ENCODE peak calls at places on chromosome 14, in five cellular contexts. P is neuronal stem cell; N is kidney; J is CD4-positive, alpha-beta memory T cell; F is fibroblast of lung. M is an unnamed sample. For H3K4me1, the result is how much of the 10 kb centered on the place peaks cover.

GRCh38 chr14:57486767-57487379 is 6.8 kb downstream of the CCDC198 start:
- DNase-seq in P (peak), N (no peak), J (no peak), F (peak), M (peak)

GRCh38 chr14:105043656-105044055 is 21.6 kb downstream of the GPR132 start:
- DNase-seq in P (no peak), N (no peak), J (no peak), F (no peak), M (no peak)

GRCh38 chr14:96084796-96085195 is 45.6 kb downstream of the C14orf132 start:
- DNase-seq in P (no peak), N (no peak), J (no peak), F (no peak), M (no peak)

GRCh38 chr14:58536975-58537374 is 100.8 kb upstream of the DACT1 start:
- DNase-seq in P (no peak), N (no peak), J (no peak), F (no peak), M (no peak)

GRCh38 chr14:38866461-38866860 is 236.6 kb downstream of the SEC23A start:
- DNase-seq in P (no peak), N (no peak), J (no peak), F (no peak), M (no peak)

GRCh38 chr14:51095854-51096823 is 1.2 kb upstream of the TRIM9 start:
- DNase-seq in P (peak), N (no peak), J (no peak), F (peak), M (no peak)

GRCh38 chr14:74611672-74612345 is at the start of gene LTBP2:
- DNase-seq in P (no peak), N (no peak), J (no peak), F (peak), M (no peak)

GRCh38 chr14:91980157-91980556 is 32.7 kb upstream of the FBLN5 start:
- DNase-seq in P (no peak), N (no peak), J (no peak), F (peak), M (no peak)

GRCh38 chr14:101087614-101088394 is 184.3 kb upstream of the RTL1 start:
- DNase-seq in P (no peak), N (peak), J (no peak), F (peak), M (no peak)

GRCh38 chr14:71193663-71194062 is 286.4 kb downstream of the PCNX1 start:
- DNase-seq in P (no peak), N (no peak), J (no peak), F (no peak), M (no peak)

GRCh38 chr14:50955373-50956043 is 11.2 kb upstream of the PYGL start:
- DNase-seq in P (no peak), N (peak), J (no peak), F (peak), M (no peak)

GRCh38 chr14:39268393-39268792 is 34.7 kb downstream of the MIA2 start:
- DNase-seq in P (no peak), N (no peak), J (no peak), F (peak), M (no peak)

GRCh38 chr14:80958258-80958657 is 2.8 kb downstream of the TSHR start:
- DNase-seq in P (no peak), N (no peak), J (no peak), F (no peak), M (no peak)

GRCh38 chr14:80955434-80955939 is at the start of gene TSHR:
- DNase-seq in P (peak), N (peak), J (no peak), F (peak), M (no peak)

GRCh38 chr14:80956922-80957321 is 1.5 kb downstream of the TSHR start:
- DNase-seq in P (no peak), N (no peak), J (no peak), F (no peak), M (no peak)

GRCh38 chr14:80956105-80956504 is 684 bp downstream of the TSHR start:
- DNase-seq in P (no peak), N (no peak), J (no peak), F (no peak), M (no peak)

GRCh38 chr14:80959448-80960006 is 4.1 kb downstream of the TSHR start:
- DNase-seq in P (no peak), N (no peak), J (peak), F (no peak), M (no peak)
- H3K4me1 ChIP-seq in P (under half), N (under half), J (under half), F (under half), M (under half)

GRCh38 chr14:32633214-32633864 is 304.2 kb downstream of the AKAP6 start:
- DNase-seq in P (no peak), N (no peak), J (no peak), F (no peak), M (no peak)

GRCh38 chr14:32639208-32639607 is 299.5 kb upstream of the NPAS3 start:
- DNase-seq in P (no peak), N (no peak), J (no peak), F (no peak), M (no peak)

GRCh38 chr14:32633930-32634329 is 304.7 kb upstream of the NPAS3 start:
- DNase-seq in P (no peak), N (no peak), J (no peak), F (no peak), M (no peak)

GRCh38 chr14:32635103-32635719 is 303.5 kb upstream of the NPAS3 start:
- DNase-seq in P (no peak), N (no peak), J (no peak), F (peak), M (no peak)

GRCh38 chr14:32637582-32637981 is 301.1 kb upstream of the NPAS3 start:
- DNase-seq in P (no peak), N (no peak), J (no peak), F (peak), M (no peak)
- H3K4me3 ChIP-seq in P (no peak), N (no peak), J (no peak), F (no peak), M (no peak)

GRCh38 chr14:22770481-22771187 is 4.1 kb downstream of the OXA1L start:
- DNase-seq in P (no peak), N (no peak), J (no peak), F (no peak), M (no peak)
- H3K27ac ChIP-seq in P (no peak), N (no peak), J (no peak), F (no peak), M (no peak)

GRCh38 chr14:24735984-24736630 is 102.1 kb upstream of the GZMB start:
- DNase-seq in P (no peak), N (no peak), J (no peak), F (no peak), M (no peak)

GRCh38 chr14:24741871-24742270 is 107.9 kb upstream of the GZMB start:
- DNase-seq in P (no peak), N (no peak), J (no peak), F (peak), M (no peak)
- H3K4me1 ChIP-seq in P (under half), N (under half), J (under half), F (under half), M (under half)

DNA sequence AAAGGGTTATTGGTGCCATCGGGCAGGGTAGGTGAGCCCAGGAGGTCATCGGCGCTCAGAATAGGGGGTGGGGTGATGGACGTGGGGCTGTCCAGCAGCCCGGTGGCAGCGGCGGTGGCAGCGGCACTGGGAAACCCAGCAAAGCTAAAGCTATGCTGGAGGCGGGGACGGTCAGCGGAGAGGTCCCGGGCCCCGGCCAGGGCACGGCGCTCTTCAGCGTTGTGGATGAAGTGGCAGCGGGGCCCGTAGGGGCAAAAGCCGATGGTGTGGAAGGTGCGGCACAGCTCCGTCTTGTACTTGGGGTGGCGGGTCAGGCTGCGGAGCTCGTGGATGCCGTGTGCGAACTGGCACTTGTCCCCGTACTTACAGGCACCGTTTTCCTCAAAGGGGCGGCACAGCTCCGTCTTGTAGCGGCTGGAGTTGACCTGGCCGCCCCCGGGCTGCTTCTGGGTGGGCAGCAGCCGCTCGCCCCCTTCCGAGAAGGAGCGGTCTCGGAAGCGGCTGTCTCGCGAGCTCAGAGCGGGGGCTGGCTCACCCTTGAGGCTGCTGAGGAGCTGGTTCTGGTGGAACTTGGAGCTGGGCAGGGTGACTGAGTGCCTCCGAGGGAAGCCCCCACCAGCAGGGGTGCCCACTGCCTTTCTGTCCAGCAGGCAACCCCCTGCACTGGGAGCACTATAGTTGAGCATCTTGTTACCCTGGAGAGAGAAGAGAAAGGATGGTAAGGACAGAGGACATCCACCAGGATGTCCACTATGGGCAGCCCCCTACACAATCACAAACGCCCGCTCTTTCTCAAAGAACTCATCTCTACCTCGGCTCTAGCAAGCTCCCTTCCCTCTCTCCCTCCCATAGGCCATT is 2.8 kb downstream of the ZFP36L1 start:
- DNase-seq in P (no peak), N (peak), J (peak), F (no peak), M (no peak)
- H3K4me3 ChIP-seq in P (peak), N (peak), J (peak), F (peak), M (no peak)

GRCh38 chr14:99015833-99016232 is 256.2 kb downstream of the BCL11B start:
- DNase-seq in P (no peak), N (no peak), J (no peak), F (no peak), M (no peak)

GRCh38 chr14:99009875-99010274 is 262.1 kb downstream of the BCL11B start:
- DNase-seq in P (no peak), N (no peak), J (no peak), F (no peak), M (no peak)

GRCh38 chr14:99007795-99008194 is 264.2 kb downstream of the BCL11B start:
- DNase-seq in P (no peak), N (no peak), J (no peak), F (no peak), M (no peak)

GRCh38 chr14:99012703-99013102 is 259.3 kb downstream of the BCL11B start:
- DNase-seq in P (no peak), N (no peak), J (no peak), F (no peak), M (no peak)

DNA sequence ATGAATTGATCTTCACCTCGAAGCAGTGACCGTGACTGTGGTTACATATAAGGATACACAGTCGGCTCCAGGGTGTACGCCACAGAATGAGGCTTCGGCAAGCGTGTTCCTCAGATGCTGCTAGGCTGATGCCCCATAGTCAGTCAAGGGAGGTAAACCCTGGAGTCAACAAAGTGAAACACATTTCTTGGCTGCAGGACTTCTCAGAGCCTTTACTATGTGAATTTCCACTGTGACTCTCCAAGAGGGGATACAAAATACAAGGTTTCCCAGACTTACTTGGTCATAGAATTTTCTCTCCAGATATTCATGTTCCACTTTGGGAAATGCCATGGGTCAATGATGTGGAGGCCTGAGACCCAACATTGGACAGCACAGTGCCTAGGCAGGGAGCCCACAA is 260.6 kb downstream of the BCL11B start:
- DNase-seq in P (no peak), N (no peak), J (no peak), F (no peak), M (no peak)
- H3K27ac ChIP-seq in P (no peak), N (no peak), J (no peak), F (no peak), M (no peak)

GRCh38 chr14:85583311-85583710 is 53.4 kb downstream of the FLRT2 start:
- DNase-seq in P (no peak), N (no peak), J (no peak), F (no peak), M (no peak)
- H3K4me1 ChIP-seq in P (under half), N (under half), J (under half), F (under half), M (under half)

DNA sequence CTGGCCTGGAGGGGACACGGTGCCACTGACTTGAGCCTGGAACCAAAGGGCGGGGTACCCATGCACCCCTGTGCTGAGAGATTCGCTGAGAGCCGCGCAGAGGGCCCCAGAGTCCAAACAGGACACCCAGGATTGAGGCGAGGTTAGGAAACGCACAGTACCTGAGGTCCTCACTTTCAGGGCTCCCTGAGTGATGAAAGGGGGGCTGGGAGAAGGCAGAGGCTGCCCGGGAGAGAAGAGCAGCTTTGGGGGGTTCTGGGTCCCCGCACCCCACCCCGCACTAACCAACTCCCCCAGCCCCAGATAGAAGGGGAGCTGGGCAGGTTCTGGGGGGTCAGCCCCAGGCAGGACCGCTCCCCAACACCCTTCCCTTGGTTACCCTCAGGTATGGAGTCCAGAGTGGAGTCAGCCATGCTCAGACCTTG is 14.5 kb upstream of the ANKRD9 start:
- DNase-seq in P (no peak), N (peak), J (no peak), F (no peak), M (no peak)
- H3K4me3 ChIP-seq in P (peak), N (no peak), J (no peak), F (peak), M (no peak)